ENCODE peak calls at places on chromosomes 11 and 22, in four cellular contexts. E, L, O and H are unnamed samples.

GRCh38 chr11:110349109-110349996 is 52.9 kb upstream of the RDX start:
- DNase-seq in E (no peak), L (no peak), O (no peak), H (no peak)

GRCh38 chr11:128496249-128496648 is 91.1 kb downstream of the ETS1 start:
- DNase-seq in E (no peak), L (no peak), O (no peak), H (no peak)

GRCh38 chr11:83002047-83002446 is 69.7 kb downstream of the RAB30 start:
- DNase-seq in E (no peak), L (no peak), O (no peak), H (no peak)

GRCh38 chr11:130145975-130146776 is 13.4 kb upstream of the ST14 start:
- DNase-seq in E (peak), L (no peak), O (peak), H (peak)

GRCh38 chr11:10302294-10302743 is 2.6 kb upstream of the ADM start:
- DNase-seq in E (no peak), L (no peak), O (no peak), H (no peak)

GRCh38 chr11:119087747-119088241 is 3.1 kb downstream of the HMBS start:
- DNase-seq in E (no peak), L (no peak), O (no peak), H (no peak)

GRCh38 chr22:40463017-40463631 is 92.7 kb downstream of the SGSM3 start:
- DNase-seq in E (no peak), L (no peak), O (peak), H (no peak)

GRCh38 chr11:79461144-79461543 is 20.3 kb upstream of the TENM4 start:
- DNase-seq in E (peak), L (peak), O (no peak), H (no peak)

GRCh38 chr22:19515654-19516377 is 8.4 kb downstream of the CLDN5 start:
- DNase-seq in E (no peak), L (no peak), O (no peak), H (no peak)

GRCh38 chr11:61514050-61514917 is 5.7 kb downstream of the LRRC10B start:
- DNase-seq in E (no peak), L (no peak), O (no peak), H (no peak)

GRCh38 chr22:47125603-47126002 is 363.2 kb downstream of the TBC1D22A start:
- DNase-seq in E (no peak), L (peak), O (no peak), H (no peak)

GRCh38 chr22:47171441-47172221 is 409.2 kb downstream of the TBC1D22A start:
- DNase-seq in E (no peak), L (no peak), O (no peak), H (no peak)

GRCh38 chr11:119641991-119642745 is 86.8 kb downstream of the NECTIN1 start:
- DNase-seq in E (no peak), L (peak), O (no peak), H (no peak)

GRCh38 chr11:71449596-71449995 is 1.4 kb upstream of the DHCR7 start:
- DNase-seq in E (no peak), L (no peak), O (no peak), H (no peak)

GRCh38 chr11:130881475-130882137 is 34.7 kb downstream of the SNX19 start:
- DNase-seq in E (no peak), L (no peak), O (no peak), H (no peak)

GRCh38 chr22:44577391-44578114 is 79.5 kb upstream of the RTL6 start:
- DNase-seq in E (no peak), L (no peak), O (no peak), H (no peak)

GRCh38 chr11:108895579-108896480 is 231.0 kb downstream of the DDX10 start:
- DNase-seq in E (no peak), L (peak), O (no peak), H (no peak)

GRCh38 chr11:35011389-35011788 is 95.0 kb downstream of the PDHX start:
- DNase-seq in E (no peak), L (peak), O (no peak), H (no peak)

GRCh38 chr22:49489821-49490220 is 337.9 kb downstream of the BRD1 start:
- DNase-seq in E (no peak), L (no peak), O (no peak), H (no peak)

GRCh38 chr22:21687685-21688259 is 22.0 kb downstream of the PPIL2 start:
- DNase-seq in E (no peak), L (no peak), O (no peak), H (no peak)

GRCh38 chr22:26428515-26429457 is at the start of gene ASPHD2:
- DNase-seq in E (peak), L (peak), O (peak), H (peak)

GRCh38 chr22:27372969-27373670 is 428.4 kb downstream of the MN1 start:
- DNase-seq in E (peak), L (no peak), O (peak), H (peak)

GRCh38 chr11:117427356-117427874 is 99.8 kb downstream of the CEP164 start:
- DNase-seq in E (no peak), L (no peak), O (no peak), H (no peak)

GRCh38 chr22:29603358-29604191 is at the start of gene NF2:
- DNase-seq in E (peak), L (peak), O (peak), H (peak)
- TF ChIP-seq CTCF in E (no peak), L (no peak), O (no peak), H (no peak)

DNA sequence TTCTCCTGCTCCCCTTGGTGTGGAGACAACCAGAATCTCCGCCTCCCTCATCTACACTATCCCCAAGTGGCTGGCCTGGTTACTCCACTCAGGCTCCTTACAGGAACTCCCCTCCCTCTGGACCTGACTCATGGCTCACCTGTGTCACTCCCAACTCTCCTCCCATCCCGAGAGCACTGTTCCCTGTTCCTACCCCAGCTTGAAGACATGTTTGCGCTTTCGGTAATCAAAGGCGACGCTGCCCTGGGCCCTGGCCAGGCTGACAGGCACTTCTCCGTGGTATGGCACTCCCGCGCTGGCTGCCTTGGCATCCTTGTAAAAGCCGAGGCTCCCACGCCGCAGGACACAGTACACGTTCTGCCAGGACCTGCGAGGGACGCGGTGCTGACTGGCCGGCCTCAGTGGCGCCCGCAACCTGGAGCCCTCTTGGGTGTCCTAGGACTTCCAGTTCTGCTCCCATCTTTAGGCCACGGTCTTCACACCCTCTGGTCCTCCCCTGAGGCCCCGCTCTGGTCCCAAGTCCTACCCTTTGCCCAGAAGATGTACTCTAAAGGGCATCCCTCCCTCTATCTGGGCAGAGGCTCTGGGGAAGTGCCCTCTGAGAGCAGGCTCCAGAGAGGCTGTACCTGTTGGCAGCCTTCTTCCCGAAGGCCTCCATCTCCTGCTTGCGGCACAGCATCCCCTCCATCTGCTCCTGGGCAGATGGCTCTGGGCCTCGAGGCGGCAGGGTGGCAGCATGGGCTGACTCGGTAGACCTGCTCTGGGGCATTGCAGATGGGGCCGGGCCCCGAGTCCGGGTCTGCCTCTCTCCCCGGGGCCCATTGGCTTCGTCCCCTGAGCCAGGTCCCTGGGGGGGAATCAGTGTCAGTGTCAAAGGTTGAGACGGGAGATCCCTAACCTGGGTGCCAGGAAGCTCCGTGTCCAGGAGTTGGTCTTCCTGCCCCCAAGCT is 9.4 kb upstream of the RBM4B start:
- DNase-seq in E (no peak), L (no peak), O (no peak), H (no peak)
- TF ChIP-seq CTCF in E (no peak), L (no peak), O (no peak), H (no peak)

GRCh38 chr11:43933608-43934358 is 8.7 kb upstream of the C11orf96 start:
- DNase-seq in E (no peak), L (peak), O (no peak), H (no peak)

GRCh38 chr11:43934359-43935130 is 7.9 kb upstream of the C11orf96 start:
- DNase-seq in E (no peak), L (no peak), O (no peak), H (no peak)

GRCh38 chr11:43930868-43931716 is 11.3 kb upstream of the C11orf96 start:
- DNase-seq in E (no peak), L (peak), O (no peak), H (no peak)

GRCh38 chr11:43933226-43933607 is 9.2 kb upstream of the C11orf96 start:
- DNase-seq in E (no peak), L (no peak), O (no peak), H (no peak)

GRCh38 chr11:43931717-43932039 is 10.8 kb upstream of the C11orf96 start:
- DNase-seq in E (no peak), L (no peak), O (no peak), H (no peak)
- TF ChIP-seq CTCF in E (no peak), L (peak), O (no peak), H (no peak)

DNA sequence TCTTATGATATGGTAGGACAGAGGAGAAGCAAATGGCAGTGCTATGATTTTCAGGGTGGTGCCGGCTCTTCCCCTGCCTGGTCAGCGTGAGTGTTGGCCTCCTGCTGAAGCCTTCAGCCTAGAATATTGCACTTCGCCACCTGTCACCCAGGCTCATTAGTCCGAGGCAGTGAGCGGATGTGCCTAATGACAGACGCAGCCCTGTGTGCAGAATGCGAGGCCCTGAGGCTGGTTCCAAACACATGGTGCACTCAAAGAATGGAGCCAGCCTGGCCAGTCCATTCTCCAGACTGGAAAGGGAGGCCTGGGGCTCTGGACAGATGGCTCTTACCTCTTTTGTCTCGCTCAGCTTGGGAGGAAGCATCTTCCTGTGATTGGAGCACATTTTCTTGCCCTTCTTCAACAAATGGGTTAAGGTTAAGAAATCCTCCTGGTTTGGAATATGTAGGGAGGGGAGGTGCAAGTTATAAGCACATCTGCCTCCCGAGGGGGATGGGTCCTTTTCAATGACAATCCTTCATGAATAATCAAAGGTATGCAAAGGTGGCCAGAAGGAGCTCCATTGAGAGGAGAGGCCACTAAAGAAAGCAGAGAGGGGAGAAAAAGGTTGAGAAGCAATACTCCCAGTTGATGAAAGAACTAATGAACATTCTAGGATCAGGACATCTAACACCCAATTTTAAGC is 39.7 kb upstream of the GALNT18 start:
- DNase-seq in E (no peak), L (no peak), O (no peak), H (no peak)
- TF ChIP-seq CTCF in E (no peak), L (no peak), O (no peak), H (no peak)

DNA sequence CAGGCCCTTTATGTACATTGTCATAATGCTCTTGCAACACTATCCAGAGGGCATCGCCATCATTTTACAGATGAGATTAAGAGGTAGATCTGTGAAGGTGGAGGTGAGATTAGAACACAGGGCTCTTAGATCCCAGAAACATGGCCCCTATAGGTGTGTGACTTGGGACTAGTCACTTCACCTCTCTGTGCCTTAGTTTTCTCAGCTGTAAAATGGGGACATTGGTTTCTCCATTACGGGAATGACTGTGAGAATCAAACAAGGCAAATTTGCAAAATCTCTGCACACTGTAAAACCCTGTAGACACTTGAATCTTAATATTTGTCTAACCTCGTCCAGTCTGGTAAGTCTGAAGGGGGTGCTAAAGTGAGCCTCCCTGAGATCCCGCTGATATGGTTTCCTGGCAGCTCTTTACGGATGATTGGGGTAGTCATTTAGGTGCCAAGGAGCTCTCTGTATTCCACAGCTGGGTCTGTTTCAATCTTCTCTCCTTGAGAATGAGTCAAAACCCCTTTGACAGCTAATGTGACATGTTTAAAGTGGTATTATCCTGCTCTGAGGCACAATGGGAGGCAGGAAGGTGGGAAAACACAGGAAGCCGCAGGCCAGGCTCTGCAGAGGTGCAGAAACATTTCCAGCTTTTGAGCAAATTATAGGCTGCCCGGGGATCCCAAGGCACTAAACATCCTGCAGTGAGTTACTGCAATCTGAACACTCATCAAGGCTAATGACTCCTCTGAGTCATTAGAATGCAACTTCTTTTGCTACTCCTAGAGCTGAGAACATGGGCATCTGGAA is 140.8 kb downstream of the CCDC81 start:
- DNase-seq in E (peak), L (peak), O (no peak), H (no peak)
- TF ChIP-seq CTCF in E (no peak), L (no peak), O (no peak), H (no peak)

DNA sequence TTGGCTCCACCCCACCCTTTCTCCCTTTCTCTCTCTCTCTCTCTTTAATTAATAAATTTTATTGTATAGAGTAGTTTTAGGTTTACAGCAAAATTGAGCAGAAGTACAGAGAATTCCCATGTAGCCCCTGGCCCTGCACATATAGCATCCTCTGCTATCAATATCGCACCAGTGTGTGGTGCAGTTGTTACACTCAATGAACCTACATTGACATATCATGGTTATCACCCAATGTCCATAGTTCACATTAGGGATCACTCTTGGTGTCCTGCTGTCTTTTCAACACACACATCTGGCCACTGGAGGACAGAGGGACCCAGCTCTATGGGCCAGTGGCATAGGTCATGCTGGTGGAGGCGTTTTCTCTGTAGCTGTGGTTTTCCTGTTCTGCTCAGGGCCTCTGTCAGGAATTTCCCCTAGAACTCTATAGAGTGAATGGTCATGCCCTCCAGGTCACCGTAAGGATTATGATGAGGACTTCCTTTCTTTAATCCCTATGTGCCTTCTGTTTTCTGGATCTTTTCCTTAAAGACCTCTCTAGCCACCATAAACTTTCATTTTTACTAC is 98.2 kb upstream of the NAV2 start:
- DNase-seq in E (no peak), L (no peak), O (no peak), H (no peak)
- TF ChIP-seq CTCF in E (no peak), L (no peak), O (no peak), H (no peak)